ENCODE peak calls at places on chromosomes 1 and 21, in seven cellular contexts. H is A549; S is T-helper 9 cell; Y is DMS79; U is spleen; T is stimulated activated CD8-positive, alpha-beta memory T cell treated with anti-CD3 and anti-CD28 coated beads, Interleukin-2, amount 100 ng/mL, for 48 hours; R is erythroblast. B is an unnamed sample.

GRCh38 chr21:38312822-38313221 is 56.0 kb downstream of the KCNJ15 start:
- DNase-seq in H (no peak), S (no peak), Y (no peak), U (no peak), T (no peak), R (no peak), B (no peak)

GRCh38 chr1:54273092-54273836 is 73.3 kb downstream of the MRPL37 start:
- DNase-seq in H (no peak), S (no peak), Y (no peak), U (no peak), T (no peak), R (peak; percentile 12), B (peak; percentile 62)

GRCh38 chr1:62621907-62622306 is 24.6 kb downstream of the ANGPTL3 start:
- DNase-seq in H (peak; percentile 34), S (no peak), Y (no peak), U (no peak), T (no peak), R (peak; percentile 64), B (no peak)

GRCh38 chr1:152525080-152525641 is 10.9 kb downstream of the CRCT1 start:
- DNase-seq in H (no peak), S (no peak), Y (no peak), U (no peak), T (no peak), R (no peak), B (no peak)

GRCh38 chr1:161427733-161428516 is 60.2 kb upstream of the CFAP126 start:
- DNase-seq in H (peak; percentile 51), S (no peak), Y (no peak), U (no peak), T (peak; percentile 52), R (no peak), B (no peak)

GRCh38 chr1:68145418-68146126 is 86.8 kb downstream of the WLS start:
- DNase-seq in H (no peak), S (no peak), Y (no peak), U (no peak), T (no peak), R (no peak), B (no peak)

GRCh38 chr1:175152006-175152652 is 40.4 kb downstream of the KIAA0040 start:
- DNase-seq in H (peak; percentile 65), S (peak; percentile 69), Y (no peak), U (peak; percentile 80), T (peak; percentile 55), R (peak; percentile 63), B (no peak)

GRCh38 chr21:36576441-36576840 is 96.5 kb upstream of the CLDN14 start:
- DNase-seq in H (no peak), S (no peak), Y (no peak), U (no peak), T (no peak), R (no peak), B (no peak)

GRCh38 chr1:247409869-247410544 is 6.0 kb upstream of the NLRP3 start:
- DNase-seq in H (no peak), S (no peak), Y (no peak), U (no peak), T (peak; percentile 37), R (no peak), B (no peak)

GRCh38 chr1:11708554-11709350 is 17.2 kb downstream of the DRAXIN start:
- DNase-seq in H (no peak), S (no peak), Y (no peak), U (no peak), T (no peak), R (no peak), B (no peak)

GRCh38 chr1:159652506-159652905 is 61.9 kb downstream of the CRP start:
- DNase-seq in H (no peak), S (no peak), Y (no peak), U (no peak), T (no peak), R (no peak), B (no peak)

GRCh38 chr1:169812131-169812530 is 17.4 kb upstream of the METTL18 start:
- DNase-seq in H (no peak), S (no peak), Y (no peak), U (no peak), T (no peak), R (no peak), B (no peak)

B was measured in NCI-H187 treated with DMSO at 0.1 percent for 48 hours.